ENCODE peak calls at places on chromosomes 6 and 20, in four cellular contexts. J, T, P and I are unnamed samples.

GRCh38 chr20:37680420-37680819 is 13.4 kb upstream of the CTNNBL1 start:
- DNase-seq in T (no peak), J (no peak), P (no peak), I (no peak)

GRCh38 chr6:123030292-123030691 is 34.3 kb downstream of the CLVS2 start:
- DNase-seq in P (no peak), J (no peak), T (no peak), I (no peak)

GRCh38 chr6:36699290-36699689 is 1.7 kb downstream of the RAB44 start:
- DNase-seq in T (no peak), J (no peak), P (no peak), I (no peak)

GRCh38 chr6:21026576-21027273 is 492.5 kb downstream of the CDKAL1 start:
- DNase-seq in J (no peak), T (no peak), P (no peak), I (no peak)

GRCh38 chr20:7459123-7459522 is 481.1 kb downstream of the HAO1 start:
- DNase-seq in J (no peak), P (no peak), T (no peak), I (no peak)

GRCh38 chr6:67916389-67916788 is 718.7 kb upstream of the ADGRB3 start:
- DNase-seq in P (no peak), J (no peak), T (no peak), I (no peak)

GRCh38 chr6:157330831-157331230 is 7.5 kb upstream of the TMEM242 start:
- DNase-seq in P (no peak), J (no peak), T (no peak), I (no peak)

GRCh38 chr6:30707281-30707850 is 9.7 kb downstream of the MDC1 start:
- DNase-seq in J (no peak), T (peak; percentile 10), P (peak; percentile 53), I (no peak)

GRCh38 chr6:52013035-52013434 is 74.4 kb downstream of the PKHD1 start:
- DNase-seq in T (no peak), J (no peak), P (no peak), I (no peak)

GRCh38 chr6:165484178-165484889 is 174.9 kb upstream of the C6orf118 start:
- DNase-seq in J (no peak), P (no peak), T (no peak), I (peak; percentile 68)

GRCh38 chr6:122405417-122405816 is 6.0 kb downstream of the HSF2 start:
- DNase-seq in P (no peak), J (no peak), T (no peak), I (no peak)

GRCh38 chr6:25961619-25962367 is 809 bp upstream of the TRIM38 start:
- DNase-seq in T (no peak), P (no peak), J (no peak), I (no peak)

GRCh38 chr6:40056865-40057264 is 122.6 kb upstream of the MOCS1 start:
- DNase-seq in P (no peak), T (no peak), J (no peak), I (no peak)

GRCh38 chr6:168290095-168290494 is 29.5 kb downstream of the DACT2 start:
- DNase-seq in T (no peak), J (no peak), P (peak; percentile 15), I (no peak)

GRCh38 chr6:70398783-70399730 is 14.3 kb upstream of the FAM135A start:
- DNase-seq in P (no peak), T (peak; percentile 59), J (no peak), I (no peak)

GRCh38 chr20:60999256-60999655 is 252.8 kb upstream of the CDH4 start:
- DNase-seq in J (no peak), T (no peak), P (no peak), I (no peak)

GRCh38 chr20:51554538-51555165 is 12.1 kb upstream of the NFATC2 start:
- DNase-seq in J (no peak), P (no peak), T (no peak), I (no peak)

GRCh38 chr6:21804941-21805610 is 211.5 kb downstream of the SOX4 start:
- DNase-seq in P (no peak), J (no peak), T (no peak), I (no peak)

GRCh38 chr20:62850333-62850974 is 11.2 kb downstream of the TCFL5 start:
- DNase-seq in P (no peak), J (no peak), T (no peak), I (no peak)

GRCh38 chr6:118784641-118785164 is 109.2 kb upstream of the ASF1A start:
- DNase-seq in T (no peak), P (no peak), J (no peak), I (peak; percentile 14)

GRCh38 chr6:119584088-119584487 is 234.5 kb upstream of the MAN1A1 start:
- DNase-seq in P (no peak), J (no peak), T (no peak), I (no peak)

GRCh38 chr6:50952092-50952932 is 133.6 kb downstream of the TFAP2B start:
- DNase-seq in T (no peak), P (no peak), J (no peak), I (peak; percentile 16)